ENCODE peak calls at places on chromosomes 1 and 21, in six cellular contexts. One of them, this sample, is unnamed.

GRCh38 chr1:89681045-89681729 is 48.3 kb downstream of the LRRC8C start:
- DNase-seq in HFF-Myc: no peak
- DNase-seq in left ventricle myocardium inferior: no peak
- DNase-seq in RWPE1: no peak
- DNase-seq in mesothelial cell of epicardium: no peak
- DNase-seq in gastrocnemius medialis: no peak
- DNase-seq in this sample: no peak

GRCh38 chr1:167938083-167938482 is 1.2 kb upstream of the MPC2 start:
- DNase-seq in left ventricle myocardium inferior: no peak
- DNase-seq in mesothelial cell of epicardium: no peak
- DNase-seq in gastrocnemius medialis: no peak
- DNase-seq in HFF-Myc: no peak
- DNase-seq in RWPE1: no peak
- DNase-seq in this sample: no peak

GRCh38 chr1:18037651-18038050 is 69.9 kb upstream of the IGSF21 start:
- DNase-seq in gastrocnemius medialis: no peak
- DNase-seq in HFF-Myc: no peak
- DNase-seq in mesothelial cell of epicardium: no peak
- DNase-seq in left ventricle myocardium inferior: no peak
- DNase-seq in RWPE1: no peak
- DNase-seq in this sample: no peak

GRCh38 chr1:92795166-92795565 is 10.3 kb upstream of the EVI5 start:
- DNase-seq in HFF-Myc: no peak
- DNase-seq in left ventricle myocardium inferior: no peak
- DNase-seq in RWPE1: no peak
- DNase-seq in mesothelial cell of epicardium: no peak
- DNase-seq in gastrocnemius medialis: no peak
- DNase-seq in this sample: no peak

GRCh38 chr1:1283821-1284220 is 3.6 kb downstream of the SCNN1D start:
- DNase-seq in gastrocnemius medialis: no peak
- DNase-seq in HFF-Myc: no peak
- DNase-seq in mesothelial cell of epicardium: no peak
- DNase-seq in RWPE1: peak
- DNase-seq in left ventricle myocardium inferior: no peak
- DNase-seq in this sample: no peak

GRCh38 chr1:54380285-54380882 is 25.8 kb downstream of the SSBP3 start:
- DNase-seq in HFF-Myc: no peak
- DNase-seq in left ventricle myocardium inferior: no peak
- DNase-seq in RWPE1: no peak
- DNase-seq in gastrocnemius medialis: no peak
- DNase-seq in mesothelial cell of epicardium: no peak
- DNase-seq in this sample: no peak

GRCh38 chr1:25031601-25031965 is 101.5 kb upstream of the RUNX3 start:
- DNase-seq in gastrocnemius medialis: no peak
- DNase-seq in RWPE1: no peak
- DNase-seq in left ventricle myocardium inferior: no peak
- DNase-seq in mesothelial cell of epicardium: no peak
- DNase-seq in HFF-Myc: no peak
- DNase-seq in this sample: no peak

GRCh38 chr1:51926171-51926812 is 47.8 kb upstream of the NRDC start:
- DNase-seq in HFF-Myc: no peak
- DNase-seq in gastrocnemius medialis: no peak
- DNase-seq in mesothelial cell of epicardium: no peak
- DNase-seq in RWPE1: no peak
- DNase-seq in left ventricle myocardium inferior: no peak
- DNase-seq in this sample: no peak

GRCh38 chr21:31484219-31484618 is 140.2 kb upstream of the TIAM1 start:
- DNase-seq in RWPE1: no peak
- DNase-seq in HFF-Myc: no peak
- DNase-seq in mesothelial cell of epicardium: no peak
- DNase-seq in left ventricle myocardium inferior: no peak
- DNase-seq in gastrocnemius medialis: no peak
- DNase-seq in this sample: no peak

GRCh38 chr1:232142403-232143314 is 487.3 kb downstream of the SIPA1L2 start:
- DNase-seq in mesothelial cell of epicardium: no peak
- DNase-seq in HFF-Myc: no peak
- DNase-seq in gastrocnemius medialis: no peak
- DNase-seq in left ventricle myocardium inferior: no peak
- DNase-seq in RWPE1: peak
- DNase-seq in this sample: no peak

GRCh38 chr21:18245493-18245967 is 897 bp downstream of the CHODL start:
- DNase-seq in gastrocnemius medialis: no peak
- DNase-seq in mesothelial cell of epicardium: no peak
- DNase-seq in HFF-Myc: no peak
- DNase-seq in RWPE1: no peak
- DNase-seq in left ventricle myocardium inferior: no peak
- DNase-seq in this sample: no peak

GRCh38 chr1:245874942-245875580 is 632.0 kb downstream of the SMYD3 start:
- DNase-seq in HFF-Myc: peak
- DNase-seq in gastrocnemius medialis: no peak
- DNase-seq in mesothelial cell of epicardium: peak
- DNase-seq in RWPE1: peak
- DNase-seq in left ventricle myocardium inferior: peak
- DNase-seq in this sample: peak

GRCh38 chr1:209756608-209757445 is 974 bp downstream of the TRAF3IP3 start:
- DNase-seq in mesothelial cell of epicardium: no peak
- DNase-seq in HFF-Myc: no peak
- DNase-seq in gastrocnemius medialis: no peak
- DNase-seq in RWPE1: no peak
- DNase-seq in left ventricle myocardium inferior: no peak
- DNase-seq in this sample: no peak

GRCh38 chr1:60033066-60033465 is 40.5 kb downstream of the C1orf87 start:
- DNase-seq in gastrocnemius medialis: no peak
- DNase-seq in mesothelial cell of epicardium: no peak
- DNase-seq in left ventricle myocardium inferior: no peak
- DNase-seq in RWPE1: no peak
- DNase-seq in HFF-Myc: no peak
- DNase-seq in this sample: no peak

GRCh38 chr21:30625449-30625848 is 5.0 kb downstream of the KRTAP20-4 start:
- DNase-seq in mesothelial cell of epicardium: no peak
- DNase-seq in left ventricle myocardium inferior: no peak
- DNase-seq in gastrocnemius medialis: no peak
- DNase-seq in RWPE1: no peak
- DNase-seq in HFF-Myc: no peak
- DNase-seq in this sample: no peak

GRCh38 chr1:6270432-6270831 is 9.5 kb upstream of the GPR153 start:
- DNase-seq in RWPE1: no peak
- DNase-seq in HFF-Myc: no peak
- DNase-seq in mesothelial cell of epicardium: no peak
- DNase-seq in gastrocnemius medialis: no peak
- DNase-seq in left ventricle myocardium inferior: no peak
- DNase-seq in this sample: no peak

GRCh38 chr1:14561014-14561693 is 37.3 kb upstream of the KAZN start:
- DNase-seq in HFF-Myc: no peak
- DNase-seq in left ventricle myocardium inferior: no peak
- DNase-seq in mesothelial cell of epicardium: no peak
- DNase-seq in gastrocnemius medialis: no peak
- DNase-seq in RWPE1: peak
- DNase-seq in this sample: no peak

GRCh38 chr1:30472009-30472408 is 251.4 kb downstream of the MATN1 start:
- DNase-seq in RWPE1: no peak
- DNase-seq in gastrocnemius medialis: no peak
- DNase-seq in mesothelial cell of epicardium: no peak
- DNase-seq in HFF-Myc: no peak
- DNase-seq in left ventricle myocardium inferior: no peak
- DNase-seq in this sample: no peak

GRCh38 chr1:14705824-14706223 is 107.3 kb downstream of the KAZN start:
- DNase-seq in RWPE1: no peak
- DNase-seq in gastrocnemius medialis: no peak
- DNase-seq in left ventricle myocardium inferior: no peak
- DNase-seq in HFF-Myc: no peak
- DNase-seq in mesothelial cell of epicardium: no peak
- DNase-seq in this sample: no peak

GRCh38 chr1:50105430-50105829 is 3.3 kb upstream of the ELAVL4 start:
- DNase-seq in left ventricle myocardium inferior: no peak
- DNase-seq in RWPE1: no peak
- DNase-seq in gastrocnemius medialis: no peak
- DNase-seq in HFF-Myc: no peak
- DNase-seq in mesothelial cell of epicardium: no peak
- DNase-seq in this sample: no peak

GRCh38 chr1:113677250-113678158 is 81.8 kb downstream of the PHTF1 start:
- DNase-seq in gastrocnemius medialis: peak
- DNase-seq in left ventricle myocardium inferior: no peak
- DNase-seq in HFF-Myc: peak
- DNase-seq in mesothelial cell of epicardium: no peak
- DNase-seq in RWPE1: peak
- DNase-seq in this sample: no peak

GRCh38 chr1:2082064-2082463 is 31.9 kb downstream of the PRKCZ start:
- DNase-seq in left ventricle myocardium inferior: no peak
- DNase-seq in RWPE1: no peak
- DNase-seq in gastrocnemius medialis: no peak
- DNase-seq in mesothelial cell of epicardium: no peak
- DNase-seq in HFF-Myc: no peak
- DNase-seq in this sample: no peak

DNA sequence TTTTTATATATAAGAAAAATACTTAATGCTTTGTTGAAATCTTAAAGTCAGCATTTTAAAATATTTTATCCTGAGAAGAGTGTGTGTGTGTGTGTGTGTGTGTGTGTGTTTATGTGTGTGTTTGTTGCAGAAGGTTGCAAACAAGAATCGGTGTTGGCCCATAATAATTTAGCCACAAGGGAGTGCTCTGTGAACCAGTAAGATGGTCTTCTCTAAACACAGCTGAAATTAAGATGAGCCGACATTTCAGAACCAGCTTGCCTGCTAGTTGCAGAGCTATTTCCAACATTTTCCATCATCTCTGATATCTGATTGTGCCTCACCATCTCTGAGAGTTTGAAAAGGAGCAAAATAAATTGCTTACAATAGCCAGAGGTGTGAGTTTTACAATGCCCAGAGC is 158.8 kb upstream of the SGIP1 start:
- DNase-seq in mesothelial cell of epicardium: no peak
- DNase-seq in left ventricle myocardium inferior: no peak
- DNase-seq in HFF-Myc: no peak
- DNase-seq in RWPE1: no peak
- DNase-seq in gastrocnemius medialis: no peak
- DNase-seq in this sample: no peak
- TF ChIP-seq CTCF in mesothelial cell of epicardium: no peak
- TF ChIP-seq CTCF in left ventricle myocardium inferior: no peak
- TF ChIP-seq CTCF in HFF-Myc: peak
- TF ChIP-seq CTCF in RWPE1: no peak
- TF ChIP-seq CTCF in gastrocnemius medialis: no peak
- TF ChIP-seq CTCF in this sample: no peak

GRCh38 chr1:186722711-186723309 is 42.6 kb upstream of the PTGS2 start:
- DNase-seq in RWPE1: peak
- DNase-seq in HFF-Myc: peak
- DNase-seq in left ventricle myocardium inferior: no peak
- DNase-seq in mesothelial cell of epicardium: no peak
- DNase-seq in gastrocnemius medialis: no peak
- DNase-seq in this sample: no peak
- TF ChIP-seq CTCF in RWPE1: peak
- TF ChIP-seq CTCF in HFF-Myc: peak
- TF ChIP-seq CTCF in left ventricle myocardium inferior: peak
- TF ChIP-seq CTCF in mesothelial cell of epicardium: peak
- TF ChIP-seq CTCF in gastrocnemius medialis: no peak
- TF ChIP-seq CTCF in this sample: no peak

GRCh38 chr1:247322849-247323586 is 8.6 kb downstream of the ZNF496 start:
- DNase-seq in mesothelial cell of epicardium: no peak
- DNase-seq in RWPE1: no peak
- DNase-seq in gastrocnemius medialis: no peak
- DNase-seq in HFF-Myc: no peak
- DNase-seq in left ventricle myocardium inferior: no peak
- DNase-seq in this sample: no peak

GRCh38 chr1:247322437-247322836 is 9.2 kb downstream of the ZNF496 start:
- DNase-seq in HFF-Myc: no peak
- DNase-seq in RWPE1: no peak
- DNase-seq in gastrocnemius medialis: no peak
- DNase-seq in mesothelial cell of epicardium: no peak
- DNase-seq in left ventricle myocardium inferior: no peak
- DNase-seq in this sample: no peak

GRCh38 chr1:247316590-247317197 is 15.0 kb downstream of the ZNF496 start:
- DNase-seq in left ventricle myocardium inferior: no peak
- DNase-seq in HFF-Myc: no peak
- DNase-seq in RWPE1: no peak
- DNase-seq in gastrocnemius medialis: no peak
- DNase-seq in mesothelial cell of epicardium: no peak
- DNase-seq in this sample: no peak

DNA sequence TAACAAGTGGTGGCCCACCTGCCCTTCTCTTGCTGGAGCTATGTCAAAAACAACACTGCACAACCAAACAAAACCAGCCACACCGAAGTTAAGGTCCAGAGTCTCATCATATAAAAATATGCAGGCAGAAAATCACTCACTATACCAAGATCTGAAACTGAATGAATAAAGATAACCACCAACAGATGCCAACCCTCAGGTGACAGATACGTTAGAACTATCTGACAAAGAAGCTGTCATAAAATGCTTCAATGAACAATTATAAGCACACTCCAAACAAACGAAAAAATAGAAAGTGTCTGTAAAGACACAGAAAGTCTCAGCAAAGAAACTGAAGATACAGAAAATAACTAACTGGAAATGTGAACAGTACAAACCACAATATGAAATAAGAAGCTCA is 14.0 kb downstream of the ZNF496 start:
- DNase-seq in left ventricle myocardium inferior: no peak
- DNase-seq in mesothelial cell of epicardium: no peak
- DNase-seq in gastrocnemius medialis: no peak
- DNase-seq in RWPE1: no peak
- DNase-seq in HFF-Myc: no peak
- DNase-seq in this sample: no peak
- TF ChIP-seq CTCF in left ventricle myocardium inferior: no peak
- TF ChIP-seq CTCF in mesothelial cell of epicardium: no peak
- TF ChIP-seq CTCF in gastrocnemius medialis: no peak
- TF ChIP-seq CTCF in RWPE1: no peak
- TF ChIP-seq CTCF in HFF-Myc: no peak
- TF ChIP-seq CTCF in this sample: no peak

GRCh38 chr1:204520834-204521709 is 4.9 kb downstream of the MDM4 start:
- DNase-seq in left ventricle myocardium inferior: no peak
- DNase-seq in mesothelial cell of epicardium: no peak
- DNase-seq in gastrocnemius medialis: peak
- DNase-seq in RWPE1: no peak
- DNase-seq in HFF-Myc: no peak
- DNase-seq in this sample: no peak

GRCh38 chr1:204523605-204524215 is 7.5 kb downstream of the MDM4 start:
- DNase-seq in gastrocnemius medialis: no peak
- DNase-seq in mesothelial cell of epicardium: no peak
- DNase-seq in HFF-Myc: no peak
- DNase-seq in RWPE1: peak
- DNase-seq in left ventricle myocardium inferior: no peak
- DNase-seq in this sample: no peak

GRCh38 chr1:204528241-204528640 is 12.0 kb downstream of the MDM4 start:
- DNase-seq in left ventricle myocardium inferior: no peak
- DNase-seq in mesothelial cell of epicardium: no peak
- DNase-seq in RWPE1: no peak
- DNase-seq in HFF-Myc: no peak
- DNase-seq in gastrocnemius medialis: peak
- DNase-seq in this sample: no peak

GRCh38 chr1:204528677-204529076 is 12.5 kb downstream of the MDM4 start:
- DNase-seq in mesothelial cell of epicardium: no peak
- DNase-seq in gastrocnemius medialis: no peak
- DNase-seq in HFF-Myc: no peak
- DNase-seq in RWPE1: no peak
- DNase-seq in left ventricle myocardium inferior: no peak
- DNase-seq in this sample: no peak

DNA sequence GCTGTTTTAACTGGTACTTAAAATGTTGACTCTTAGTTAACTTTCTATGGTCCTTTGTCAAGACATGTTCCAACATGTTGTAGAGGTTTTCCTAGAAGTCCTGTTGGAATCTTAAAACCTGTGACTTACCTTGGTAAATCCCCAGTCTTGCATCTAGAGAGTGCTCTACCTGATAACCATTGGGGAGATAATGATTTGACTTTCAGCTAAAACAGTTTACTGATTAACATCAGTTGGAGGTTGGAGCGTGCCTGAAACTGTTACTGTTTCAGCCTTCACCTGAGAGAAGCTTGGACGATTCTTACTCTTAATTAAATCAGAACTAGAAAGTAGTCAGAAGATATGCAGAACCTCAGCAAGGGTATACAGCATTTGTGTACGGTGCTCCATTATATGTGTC is 8.8 kb downstream of the MDM4 start:
- DNase-seq in gastrocnemius medialis: no peak
- DNase-seq in HFF-Myc: no peak
- DNase-seq in mesothelial cell of epicardium: no peak
- DNase-seq in left ventricle myocardium inferior: no peak
- DNase-seq in RWPE1: peak
- DNase-seq in this sample: no peak
- TF ChIP-seq CTCF in gastrocnemius medialis: no peak
- TF ChIP-seq CTCF in HFF-Myc: no peak
- TF ChIP-seq CTCF in mesothelial cell of epicardium: no peak
- TF ChIP-seq CTCF in left ventricle myocardium inferior: no peak
- TF ChIP-seq CTCF in RWPE1: no peak
- TF ChIP-seq CTCF in this sample: no peak

This sample was measured in omental fat pad.